ENCODE peak calls at places on chromosomes 1 and 21, in nine cellular contexts. C, B, G, L, Y, P, I, M and N are unnamed samples. For H3K36me3 and H3K27me3, the result is how much of the 10 kb centered on the place peaks cover.

GRCh38 chr1:55214214-55214902 is 806 bp downstream of the USP24 start:
- DNase-seq in C (no peak), B (peak), G (peak), L (peak), Y (peak), P (peak), I (peak), M (no peak), N (peak)

GRCh38 chr1:34926894-34927293 is 2.6 kb downstream of the DLGAP3 start:
- DNase-seq in C (no peak), B (peak), G (no peak), L (no peak), Y (peak), P (no peak), I (no peak), M (peak), N (peak)

GRCh38 chr1:20166047-20166446 is 19.8 kb upstream of the UBXN10 start:
- DNase-seq in C (no peak), B (no peak), G (no peak), L (no peak), Y (no peak), P (no peak), I (no peak), M (peak), N (no peak)

GRCh38 chr1:9321480-9321849 is 28.8 kb downstream of the SPSB1 start:
- DNase-seq in C (no peak), B (no peak), G (no peak), L (peak), Y (peak), P (no peak), I (no peak), M (peak), N (no peak)

GRCh38 chr1:185813401-185813979 is 79.3 kb downstream of the HMCN1 start:
- DNase-seq in C (peak), B (peak), G (no peak), L (no peak), Y (peak), P (no peak), I (peak), M (peak), N (no peak)

GRCh38 chr1:220999872-221000863 is 120.9 kb downstream of the HLX start:
- DNase-seq in C (no peak), B (no peak), G (no peak), L (no peak), Y (no peak), P (no peak), I (no peak), M (peak), N (no peak)

GRCh38 chr1:207084241-207084640 is 4.4 kb upstream of the C4BPB start:
- DNase-seq in C (no peak), B (no peak), G (no peak), L (no peak), Y (no peak), P (no peak), I (no peak), M (no peak), N (no peak)

GRCh38 chr1:18932387-18932786 is 24.1 kb downstream of the IFFO2 start:
- DNase-seq in C (no peak), B (no peak), G (no peak), L (no peak), Y (no peak), P (no peak), I (no peak), M (peak), N (no peak)

GRCh38 chr1:47725732-47726495 is 271.3 kb downstream of the TRABD2B start:
- DNase-seq in C (peak), B (peak), G (peak), L (peak), Y (peak), P (peak), I (peak), M (peak), N (peak)

GRCh38 chr1:225004396-225004795 is 74.9 kb downstream of the DNAH14 start:
- DNase-seq in C (no peak), B (peak), G (no peak), L (no peak), Y (peak), P (no peak), I (no peak), M (peak), N (peak)

GRCh38 chr1:32858791-32859190 is 11.9 kb downstream of the FNDC5 start:
- DNase-seq in C (no peak), B (no peak), G (no peak), L (no peak), Y (no peak), P (no peak), I (no peak), M (no peak), N (no peak)

GRCh38 chr21:22711636-22712035 is 1713.4 kb downstream of the NCAM2 start:
- DNase-seq in C (no peak), B (no peak), G (no peak), L (no peak), Y (no peak), P (no peak), I (no peak), M (no peak), N (no peak)

GRCh38 chr1:94741510-94741909 is 78.6 kb upstream of the SLC44A3 start:
- DNase-seq in C (no peak), B (no peak), G (no peak), L (no peak), Y (no peak), P (no peak), I (no peak), M (no peak), N (no peak)

GRCh38 chr1:245235156-245235555 is 80.4 kb downstream of the KIF26B start:
- DNase-seq in C (no peak), B (no peak), G (no peak), L (no peak), Y (no peak), P (no peak), I (no peak), M (no peak), N (no peak)

GRCh38 chr1:204445860-204446412 is 34.3 kb upstream of the PPP1R15B start:
- DNase-seq in C (peak), B (peak), G (no peak), L (no peak), Y (peak), P (no peak), I (no peak), M (no peak), N (peak)

GRCh38 chr1:154433161-154433681 is 28.1 kb downstream of the IL6R start:
- DNase-seq in C (no peak), B (no peak), G (peak), L (no peak), Y (no peak), P (no peak), I (no peak), M (peak), N (no peak)

GRCh38 chr1:240766831-240767230 is 154.9 kb upstream of the GREM2 start:
- DNase-seq in C (no peak), B (no peak), G (no peak), L (no peak), Y (no peak), P (no peak), I (no peak), M (peak), N (no peak)

GRCh38 chr1:47978486-47978885 is 18.7 kb downstream of the TRABD2B start:
- DNase-seq in C (no peak), B (no peak), G (no peak), L (no peak), Y (no peak), P (no peak), I (no peak), M (no peak), N (no peak)

GRCh38 chr1:214446772-214447556 is 104.4 kb downstream of the PTPN14 start:
- DNase-seq in C (no peak), B (peak), G (no peak), L (peak), Y (peak), P (no peak), I (no peak), M (peak), N (peak)

GRCh38 chr1:98323906-98324358 is 337.6 kb upstream of the SNX7 start:
- DNase-seq in C (no peak), B (peak), G (no peak), L (no peak), Y (peak), P (no peak), I (no peak), M (peak), N (peak)

GRCh38 chr1:207868769-207869721 is 41.9 kb downstream of the CD34 start:
- DNase-seq in C (peak), B (peak), G (peak), L (peak), Y (peak), P (peak), I (peak), M (peak), N (peak)

GRCh38 chr1:46465981-46466476 is 23.6 kb upstream of the DMBX1 start:
- DNase-seq in C (no peak), B (no peak), G (no peak), L (no peak), Y (no peak), P (no peak), I (peak), M (no peak), N (no peak)

GRCh38 chr1:46466477-46467182 is 23.0 kb upstream of the DMBX1 start:
- DNase-seq in C (no peak), B (peak), G (no peak), L (no peak), Y (peak), P (no peak), I (peak), M (no peak), N (peak)

GRCh38 chr1:46469846-46470245 is 19.8 kb upstream of the DMBX1 start:
- DNase-seq in C (no peak), B (no peak), G (no peak), L (no peak), Y (no peak), P (no peak), I (no peak), M (no peak), N (no peak)

GRCh38 chr1:46464013-46464548 is 25.6 kb upstream of the DMBX1 start:
- DNase-seq in C (no peak), B (no peak), G (no peak), L (no peak), Y (no peak), P (no peak), I (no peak), M (no peak), N (no peak)

DNA sequence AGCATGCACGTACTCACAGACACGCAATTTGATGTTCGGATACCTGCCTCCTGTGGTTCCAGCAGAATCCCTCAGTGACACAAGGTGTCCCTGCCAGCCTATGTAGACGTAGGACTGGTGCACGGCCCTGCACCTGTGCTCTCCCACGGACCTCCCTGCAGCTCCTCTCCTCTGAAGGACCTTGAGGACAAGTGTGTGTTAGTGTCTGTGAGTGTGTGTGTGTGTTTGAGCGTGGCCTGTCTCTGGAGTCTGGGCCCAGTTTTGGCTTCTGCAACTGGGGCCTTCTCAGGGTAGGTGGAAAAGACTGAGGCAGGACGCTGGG is 22.5 kb upstream of the DMBX1 start:
- DNase-seq in C (no peak), B (no peak), G (no peak), L (no peak), Y (no peak), P (no peak), I (no peak), M (no peak), N (no peak)
- H3K4me3 ChIP-seq in C (peak), B (peak), G (peak), L (peak), Y (no peak), P (peak), I (peak), M (peak), N (peak)

GRCh38 chr1:93537404-93537803 is 89.5 kb downstream of the FNBP1L start:
- DNase-seq in C (no peak), B (no peak), G (no peak), L (no peak), Y (no peak), P (no peak), I (no peak), M (no peak), N (no peak)

GRCh38 chr1:93546162-93546863 is 98.4 kb downstream of the FNBP1L start:
- DNase-seq in C (no peak), B (no peak), G (no peak), L (no peak), Y (no peak), P (no peak), I (no peak), M (no peak), N (no peak)

GRCh38 chr1:93537924-93538323 is 90.0 kb downstream of the FNBP1L start:
- DNase-seq in C (no peak), B (no peak), G (no peak), L (no peak), Y (no peak), P (no peak), I (no peak), M (no peak), N (no peak)

GRCh38 chr1:93541045-93541444 is 93.1 kb downstream of the FNBP1L start:
- DNase-seq in C (no peak), B (no peak), G (no peak), L (no peak), Y (no peak), P (no peak), I (no peak), M (no peak), N (no peak)
- H3K36me3 ChIP-seq in C (under half), B (under half), G (under half), L (under half), Y (under half), P (under half), I (half or more), M (under half), N (under half)

DNA sequence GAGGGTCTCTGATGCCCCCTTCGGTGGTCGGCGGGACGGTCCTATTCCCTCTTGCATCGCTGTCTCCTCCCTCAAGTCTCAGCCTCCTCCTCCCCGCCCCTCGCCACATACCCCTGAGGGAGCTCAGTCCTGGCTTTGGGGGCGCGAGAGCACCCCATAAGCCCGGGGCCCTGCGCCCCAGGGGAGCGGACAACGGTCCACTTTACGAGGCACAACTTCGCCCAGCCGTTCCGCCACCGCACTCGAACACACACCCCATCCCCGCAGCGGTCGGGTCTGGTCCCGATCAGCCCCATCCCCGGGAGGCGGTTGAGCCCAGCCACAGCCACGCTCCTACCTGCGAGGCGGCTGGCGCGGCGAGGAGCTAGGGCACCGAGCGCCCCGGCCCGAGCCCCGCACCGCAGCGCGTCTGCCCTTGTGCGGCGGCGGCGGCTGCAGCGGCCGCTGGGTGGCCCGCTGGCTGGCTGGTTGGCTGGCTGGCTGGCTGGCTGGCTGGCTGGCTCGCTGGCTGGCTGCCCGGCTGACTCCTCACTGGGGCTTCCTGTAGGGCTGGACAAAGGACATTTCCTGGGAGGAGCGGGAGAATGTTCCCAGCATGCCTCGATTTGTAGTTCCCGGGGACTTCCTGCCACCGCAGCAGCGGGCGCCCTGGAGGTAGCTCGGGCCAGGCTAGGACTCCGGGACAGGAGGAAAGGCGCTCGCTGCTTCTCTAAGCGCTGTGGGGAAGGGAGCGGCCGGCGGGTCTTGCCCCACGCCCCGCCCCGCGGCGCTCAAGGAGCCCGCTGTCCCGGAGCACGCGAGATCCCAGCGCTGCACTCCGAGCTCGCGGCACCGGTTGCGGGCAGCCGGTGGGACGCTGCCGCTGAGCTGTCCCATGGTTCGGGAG is at the start of gene ZNF697:
- DNase-seq in C (no peak), B (peak), G (peak), L (peak), Y (peak), P (peak), I (peak), M (peak), N (peak)
- H3K27me3 ChIP-seq in C (under half), B (under half), G (under half), L (under half), Y (under half), P (under half), I (under half), M (under half), N (under half)

GRCh38 chr1:965526-966134 is 652 bp upstream of the PLEKHN1 start:
- DNase-seq in C (no peak), B (no peak), G (no peak), L (no peak), Y (no peak), P (no peak), I (no peak), M (no peak), N (no peak)
- H3K4me3 ChIP-seq in C (peak), B (peak), G (peak), L (no peak), Y (no peak), P (no peak), I (no peak), M (peak), N (no peak)

GRCh38 chr1:212867192-212867591 is 9.1 kb downstream of the FLVCR1 start:
- DNase-seq in C (no peak), B (no peak), G (no peak), L (no peak), Y (no peak), P (no peak), I (no peak), M (no peak), N (no peak)

GRCh38 chr1:212873518-212873917 is 15.4 kb downstream of the FLVCR1 start:
- DNase-seq in C (no peak), B (no peak), G (no peak), L (no peak), Y (no peak), P (no peak), I (no peak), M (no peak), N (no peak)

GRCh38 chr1:212871976-212872375 is 13.9 kb downstream of the FLVCR1 start:
- DNase-seq in C (no peak), B (no peak), G (no peak), L (no peak), Y (no peak), P (no peak), I (no peak), M (no peak), N (no peak)
- H3K36me3 ChIP-seq in C (under half), B (half or more), G (under half), L (under half), Y (under half), P (under half), I (half or more), M (under half), N (under half)

GRCh38 chr1:27603962-27604578 is at the start of gene AHDC1:
- DNase-seq in C (peak), B (peak), G (peak), L (peak), Y (peak), P (peak), I (peak), M (peak), N (peak)

GRCh38 chr1:27603320-27603961 is 503 bp downstream of the AHDC1 start:
- DNase-seq in C (no peak), B (peak), G (peak), L (no peak), Y (no peak), P (peak), I (no peak), M (no peak), N (peak)

GRCh38 chr1:27601321-27601770 is 2.6 kb downstream of the AHDC1 start:
- DNase-seq in C (no peak), B (no peak), G (no peak), L (no peak), Y (no peak), P (no peak), I (no peak), M (no peak), N (no peak)

GRCh38 chr1:27601771-27602509 is 2.0 kb downstream of the AHDC1 start:
- DNase-seq in C (no peak), B (no peak), G (no peak), L (peak), Y (no peak), P (peak), I (no peak), M (no peak), N (peak)

DNA sequence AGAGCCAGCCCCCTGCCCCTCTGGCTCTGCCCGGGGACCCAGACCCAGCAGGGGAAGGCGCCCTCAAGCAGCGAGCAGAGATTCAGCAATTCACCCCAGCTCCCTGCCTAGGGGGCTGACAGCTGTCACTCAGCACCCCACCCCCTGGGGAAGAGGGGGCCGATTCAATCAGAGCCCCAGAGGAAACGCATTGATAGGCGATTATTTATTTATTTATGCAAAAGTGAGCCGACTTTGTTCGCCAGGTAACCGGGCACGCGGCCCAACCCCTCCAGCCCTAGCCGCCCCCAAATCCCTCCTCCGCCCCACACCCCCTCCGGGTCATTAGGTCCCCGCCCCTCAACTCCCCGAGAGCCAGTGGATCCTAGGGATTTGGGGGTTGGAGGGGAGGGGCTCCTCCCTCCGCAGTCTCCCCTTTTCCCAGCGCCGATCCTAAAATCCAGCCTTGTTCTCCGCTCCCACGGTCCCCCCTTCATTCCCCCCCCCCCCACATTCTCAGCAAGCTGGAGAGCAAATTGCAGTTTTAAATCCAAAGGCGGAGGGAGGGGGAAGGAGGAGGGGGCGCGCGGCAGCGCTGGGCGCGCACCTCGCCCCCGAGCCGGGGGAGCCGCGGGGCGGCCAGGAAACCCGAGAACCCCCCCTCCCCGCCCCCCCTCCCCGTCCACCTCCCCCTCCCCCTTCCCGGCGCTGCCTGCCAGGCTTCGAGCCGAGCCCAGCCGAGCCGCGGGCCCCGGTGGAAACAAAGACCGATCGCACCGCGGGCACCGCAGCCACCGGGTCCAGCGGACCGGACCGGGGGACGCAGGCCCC is 1.2 kb downstream of the AHDC1 start:
- DNase-seq in C (no peak), B (peak), G (peak), L (peak), Y (no peak), P (peak), I (no peak), M (no peak), N (peak)
- H3K27me3 ChIP-seq in C (under half), B (under half), G (under half), L (under half), Y (under half), P (under half), I (under half), M (under half), N (under half)

DNA sequence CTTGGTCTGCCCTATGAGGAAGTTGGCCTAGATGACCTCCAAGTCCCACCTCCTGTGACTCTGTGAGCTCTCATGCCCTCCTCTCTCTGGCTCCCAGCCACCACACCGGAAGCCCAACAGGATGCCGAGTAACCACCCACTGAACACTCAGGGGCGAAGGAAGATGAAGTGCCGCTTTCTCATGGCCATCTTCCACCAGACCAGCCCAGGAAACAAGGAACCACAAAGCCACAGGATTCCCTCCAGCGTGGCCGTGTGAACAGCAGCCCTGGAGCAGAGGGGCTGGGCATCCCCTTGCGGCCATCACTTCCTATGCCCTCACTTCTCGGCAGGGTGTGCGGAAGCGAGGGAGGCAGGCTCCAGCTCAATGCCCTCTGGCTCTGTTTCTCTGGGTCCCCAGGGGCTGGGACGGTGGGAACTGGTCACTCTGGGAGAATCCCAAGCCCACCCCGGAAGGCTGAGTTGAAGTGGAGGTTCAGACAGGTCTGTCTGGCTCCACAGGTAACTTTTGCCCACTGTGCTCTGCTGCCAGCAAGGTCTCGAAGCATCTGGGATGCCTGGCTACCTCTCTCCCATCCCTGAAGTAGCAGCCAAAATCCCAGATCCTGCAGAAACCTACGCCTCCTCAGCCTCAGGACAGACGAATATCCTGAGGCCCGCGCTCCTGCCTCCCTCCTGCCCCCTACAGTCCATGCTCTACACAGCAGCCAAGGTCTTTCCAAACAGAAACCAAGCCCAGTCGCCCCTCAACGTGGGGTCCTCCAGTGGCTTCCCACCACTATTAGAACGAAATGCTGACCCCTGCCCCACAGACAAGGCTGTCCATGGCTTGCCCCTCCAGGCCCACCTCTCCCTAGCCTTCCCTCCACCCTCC is 44.2 kb upstream of the ECE1 start:
- DNase-seq in C (peak), B (peak), G (no peak), L (peak), Y (peak), P (peak), I (no peak), M (peak), N (peak)
- H3K4me3 ChIP-seq in C (peak), B (peak), G (peak), L (peak), Y (no peak), P (peak), I (no peak), M (peak), N (peak)